ENCODE peak calls at places on chromosomes 16 and 17, in six cellular contexts. One of them, this sample, is unnamed.

GRCh38 chr16:49654425-49654824 is 201.5 kb downstream of the ZNF423 start:
- DNase-seq in SK-N-SH: no peak
- DNase-seq in MM.1S: no peak
- DNase-seq in PC-3: no peak
- DNase-seq in HCT116: no peak
- DNase-seq in GM23248: no peak
- DNase-seq in this sample: no peak

GRCh38 chr17:45096141-45096540 is 35.0 kb downstream of the NMT1 start:
- DNase-seq in SK-N-SH: no peak
- DNase-seq in MM.1S: no peak
- DNase-seq in GM23248: peak
- DNase-seq in HCT116: peak
- DNase-seq in PC-3: peak
- DNase-seq in this sample: peak

GRCh38 chr16:65318590-65319267 is 196.9 kb upstream of the CDH11 start:
- DNase-seq in HCT116: no peak
- DNase-seq in MM.1S: no peak
- DNase-seq in GM23248: no peak
- DNase-seq in PC-3: no peak
- DNase-seq in SK-N-SH: no peak
- DNase-seq in this sample: peak

GRCh38 chr17:40596261-40596919 is 31.1 kb upstream of the CCR7 start:
- DNase-seq in PC-3: no peak
- DNase-seq in HCT116: peak
- DNase-seq in MM.1S: no peak
- DNase-seq in GM23248: no peak
- DNase-seq in SK-N-SH: peak
- DNase-seq in this sample: no peak

GRCh38 chr16:65500007-65500406 is 378.1 kb upstream of the CDH11 start:
- DNase-seq in HCT116: no peak
- DNase-seq in MM.1S: no peak
- DNase-seq in PC-3: peak
- DNase-seq in GM23248: no peak
- DNase-seq in SK-N-SH: no peak
- DNase-seq in this sample: no peak

GRCh38 chr16:67528870-67529638 is 425 bp downstream of the RIPOR1 start:
- DNase-seq in PC-3: peak
- DNase-seq in HCT116: no peak
- DNase-seq in SK-N-SH: peak
- DNase-seq in GM23248: peak
- DNase-seq in MM.1S: no peak
- DNase-seq in this sample: peak

GRCh38 chr16:50388491-50388890 is 19.7 kb upstream of the BRD7 start:
- DNase-seq in MM.1S: no peak
- DNase-seq in GM23248: no peak
- DNase-seq in PC-3: no peak
- DNase-seq in HCT116: no peak
- DNase-seq in SK-N-SH: no peak
- DNase-seq in this sample: no peak

GRCh38 chr16:85774136-85774535 is 23.2 kb upstream of the C16orf74 start:
- DNase-seq in GM23248: no peak
- DNase-seq in MM.1S: no peak
- DNase-seq in SK-N-SH: no peak
- DNase-seq in PC-3: no peak
- DNase-seq in HCT116: no peak
- DNase-seq in this sample: no peak

GRCh38 chr16:31079342-31079944 is 5.2 kb downstream of the ZNF646 start:
- DNase-seq in SK-N-SH: no peak
- DNase-seq in PC-3: no peak
- DNase-seq in MM.1S: no peak
- DNase-seq in GM23248: no peak
- DNase-seq in HCT116: no peak
- DNase-seq in this sample: no peak

GRCh38 chr16:73058221-73058615 is 10.3 kb upstream of the ZFHX3 start:
- DNase-seq in SK-N-SH: peak
- DNase-seq in MM.1S: peak
- DNase-seq in GM23248: peak
- DNase-seq in HCT116: no peak
- DNase-seq in PC-3: no peak
- DNase-seq in this sample: no peak

GRCh38 chr17:13539421-13539820 is 62.3 kb downstream of the HS3ST3A1 start:
- DNase-seq in HCT116: no peak
- DNase-seq in GM23248: no peak
- DNase-seq in SK-N-SH: no peak
- DNase-seq in PC-3: no peak
- DNase-seq in MM.1S: no peak
- DNase-seq in this sample: no peak

GRCh38 chr16:14300631-14301149 is 229.6 kb downstream of the MRTFB start:
- DNase-seq in GM23248: peak
- DNase-seq in MM.1S: peak
- DNase-seq in HCT116: peak
- DNase-seq in PC-3: peak
- DNase-seq in SK-N-SH: peak
- DNase-seq in this sample: peak

GRCh38 chr16:50261707-50262235 is 4.6 kb upstream of the ADCY7 start:
- DNase-seq in HCT116: no peak
- DNase-seq in MM.1S: no peak
- DNase-seq in PC-3: no peak
- DNase-seq in GM23248: peak
- DNase-seq in SK-N-SH: no peak
- DNase-seq in this sample: no peak

GRCh38 chr17:19755821-19756510 is 7.9 kb upstream of the ALDH3A1 start:
- DNase-seq in HCT116: no peak
- DNase-seq in GM23248: no peak
- DNase-seq in PC-3: no peak
- DNase-seq in MM.1S: no peak
- DNase-seq in SK-N-SH: no peak
- DNase-seq in this sample: no peak

GRCh38 chr17:15091825-15092224 is 173.3 kb downstream of the PMP22 start:
- DNase-seq in HCT116: peak
- DNase-seq in SK-N-SH: no peak
- DNase-seq in PC-3: peak
- DNase-seq in MM.1S: no peak
- DNase-seq in GM23248: peak
- DNase-seq in this sample: peak

GRCh38 chr16:51638338-51639135 is 487.5 kb upstream of the SALL1 start:
- DNase-seq in SK-N-SH: no peak
- DNase-seq in HCT116: no peak
- DNase-seq in GM23248: peak
- DNase-seq in PC-3: no peak
- DNase-seq in MM.1S: no peak
- DNase-seq in this sample: no peak

GRCh38 chr16:47712276-47713224 is 251.4 kb downstream of the PHKB start:
- DNase-seq in HCT116: no peak
- DNase-seq in GM23248: no peak
- DNase-seq in MM.1S: no peak
- DNase-seq in SK-N-SH: peak
- DNase-seq in PC-3: peak
- DNase-seq in this sample: no peak

GRCh38 chr16:75120253-75120652 is 3.7 kb upstream of the LDHD start:
- DNase-seq in SK-N-SH: no peak
- DNase-seq in HCT116: no peak
- DNase-seq in MM.1S: no peak
- DNase-seq in PC-3: no peak
- DNase-seq in GM23248: no peak
- DNase-seq in this sample: no peak

GRCh38 chr16:22797551-22797950 is 16.4 kb upstream of the HS3ST2 start:
- DNase-seq in PC-3: peak
- DNase-seq in HCT116: no peak
- DNase-seq in SK-N-SH: no peak
- DNase-seq in MM.1S: no peak
- DNase-seq in GM23248: no peak
- DNase-seq in this sample: no peak

GRCh38 chr17:17001076-17001777 is 29.3 kb upstream of the TNFRSF13B start:
- DNase-seq in GM23248: no peak
- DNase-seq in HCT116: no peak
- DNase-seq in PC-3: no peak
- DNase-seq in MM.1S: no peak
- DNase-seq in SK-N-SH: no peak
- DNase-seq in this sample: no peak
- H3K4me3 ChIP-seq in GM23248: no peak
- H3K4me3 ChIP-seq in HCT116: no peak
- H3K4me3 ChIP-seq in PC-3: no peak
- H3K4me3 ChIP-seq in MM.1S: no peak
- H3K4me3 ChIP-seq in SK-N-SH: no peak
- H3K4me3 ChIP-seq in this sample: no peak

DNA sequence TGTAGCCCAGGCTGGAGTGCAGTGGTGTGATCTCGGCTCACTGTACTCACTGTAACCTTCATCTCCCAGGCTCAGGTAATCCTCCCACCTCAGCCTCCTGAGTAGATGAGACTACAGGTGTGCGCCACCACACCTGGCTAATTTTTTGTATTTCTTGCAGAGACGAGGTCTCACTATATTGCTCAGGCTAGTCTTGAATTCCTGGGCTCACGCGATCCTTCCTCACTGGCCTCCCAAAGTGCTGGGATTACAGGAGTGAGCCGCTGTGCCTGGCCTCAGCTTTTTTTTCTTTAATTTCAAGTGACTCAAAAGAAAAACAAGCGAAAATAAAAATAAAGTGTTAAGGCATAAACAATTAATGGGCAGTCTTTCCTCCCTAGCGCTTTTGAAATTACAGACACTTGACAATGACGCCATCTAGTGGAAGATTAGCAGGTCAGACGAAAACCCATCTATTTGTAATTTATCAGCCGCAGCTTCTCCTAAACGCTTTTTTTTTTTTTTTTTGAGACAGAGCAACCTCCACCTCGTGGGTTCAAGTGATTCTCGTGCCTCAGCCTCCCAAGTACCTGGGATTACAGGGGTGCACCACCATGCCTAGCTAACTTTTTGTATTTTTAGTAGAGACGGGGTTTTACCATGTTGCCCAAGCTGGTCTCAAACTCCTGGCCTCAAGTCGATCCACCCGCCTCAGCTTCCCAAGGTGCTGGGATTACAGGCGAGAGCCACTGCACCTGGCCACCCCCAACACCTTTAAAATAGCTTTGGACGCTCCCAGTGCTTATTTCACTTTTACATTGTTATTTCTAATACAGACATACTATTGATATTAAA is 28.1 kb upstream of the PECAM1 start:
- DNase-seq in MM.1S: peak
- DNase-seq in HCT116: peak
- DNase-seq in PC-3: peak
- DNase-seq in SK-N-SH: peak
- DNase-seq in GM23248: peak
- DNase-seq in this sample: peak
- TF ChIP-seq EZH2phosphoT487 in MM.1S: no peak
- TF ChIP-seq EZH2phosphoT487 in HCT116: no peak
- TF ChIP-seq EZH2phosphoT487 in PC-3: no peak
- TF ChIP-seq EZH2phosphoT487 in SK-N-SH: no peak
- TF ChIP-seq EZH2phosphoT487 in GM23248: no peak
- TF ChIP-seq EZH2phosphoT487 in this sample: no peak

DNA sequence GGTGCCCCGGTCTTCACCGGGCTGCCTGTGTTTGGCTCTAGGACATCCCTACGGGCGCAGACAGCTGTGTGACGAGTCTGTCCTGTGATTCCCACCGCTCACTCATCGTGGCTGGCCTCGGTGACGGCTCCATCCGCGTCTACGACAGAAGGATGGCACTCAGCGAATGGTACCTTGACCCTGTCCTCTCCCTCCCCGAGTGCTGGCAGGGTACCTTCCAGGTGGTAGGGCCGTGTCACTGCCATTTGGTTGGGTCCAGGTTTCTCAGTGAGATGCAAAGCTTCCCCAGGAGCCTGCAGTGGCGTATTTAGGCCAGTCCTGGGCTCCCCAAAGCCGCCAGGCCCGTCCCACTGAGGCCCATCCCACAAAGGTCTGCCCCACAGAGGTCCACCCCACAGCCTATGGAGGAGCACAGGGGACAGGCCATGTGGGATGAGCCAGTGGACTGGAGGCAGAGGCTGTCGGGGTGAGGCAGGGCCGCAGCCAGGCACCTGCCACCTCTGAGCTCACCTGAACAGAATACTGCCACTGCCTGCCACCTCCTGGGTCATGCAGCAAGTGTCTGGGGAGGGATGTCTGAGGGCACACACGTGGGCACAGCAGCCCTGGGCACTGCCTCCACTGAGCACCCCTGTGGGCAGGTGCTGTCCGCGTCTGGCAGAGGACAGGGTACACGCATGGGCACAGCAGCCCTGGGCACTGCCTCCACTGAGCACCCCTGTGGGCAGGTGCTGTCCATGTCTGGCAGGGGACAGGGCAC is 31.4 kb upstream of the CHMP6 start:
- DNase-seq in MM.1S: no peak
- DNase-seq in HCT116: no peak
- DNase-seq in SK-N-SH: no peak
- DNase-seq in GM23248: no peak
- DNase-seq in PC-3: no peak
- DNase-seq in this sample: no peak
- H3K9ac ChIP-seq in MM.1S: no peak
- H3K9ac ChIP-seq in HCT116: no peak
- H3K9ac ChIP-seq in SK-N-SH: no peak
- H3K9ac ChIP-seq in GM23248: no peak
- H3K9ac ChIP-seq in PC-3: no peak
- H3K9ac ChIP-seq in this sample: no peak

DNA sequence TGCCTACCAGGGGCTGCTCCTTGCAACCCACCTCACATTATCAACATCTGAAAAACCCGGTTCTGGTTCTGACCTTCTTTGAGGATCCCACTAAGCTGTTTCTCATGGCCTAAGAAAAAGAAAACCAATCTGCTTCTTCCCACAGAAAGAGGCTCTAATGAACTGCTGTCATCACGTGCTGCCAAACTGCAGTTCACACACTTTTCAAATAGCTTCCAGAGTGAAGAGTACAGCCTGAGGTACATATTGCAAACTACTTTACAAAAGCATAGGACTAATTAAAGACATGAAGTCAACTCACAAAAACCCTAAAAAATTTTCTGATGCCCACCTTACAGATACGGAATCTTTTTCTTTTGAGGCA is 36.7 kb downstream of the SMG6 start:
- DNase-seq in PC-3: no peak
- DNase-seq in MM.1S: no peak
- DNase-seq in SK-N-SH: no peak
- DNase-seq in HCT116: no peak
- DNase-seq in GM23248: no peak
- DNase-seq in this sample: no peak
- H3K4me3 ChIP-seq in PC-3: no peak
- H3K4me3 ChIP-seq in MM.1S: peak
- H3K4me3 ChIP-seq in SK-N-SH: no peak
- H3K4me3 ChIP-seq in HCT116: no peak
- H3K4me3 ChIP-seq in GM23248: no peak
- H3K4me3 ChIP-seq in this sample: no peak

GRCh38 chr17:60305141-60305540 is 86.8 kb downstream of the USP32 start:
- DNase-seq in HCT116: no peak
- DNase-seq in GM23248: no peak
- DNase-seq in SK-N-SH: no peak
- DNase-seq in MM.1S: peak
- DNase-seq in PC-3: no peak
- DNase-seq in this sample: no peak
- TF ChIP-seq EZH2phosphoT487 in HCT116: no peak
- TF ChIP-seq EZH2phosphoT487 in GM23248: no peak
- TF ChIP-seq EZH2phosphoT487 in SK-N-SH: no peak
- TF ChIP-seq EZH2phosphoT487 in MM.1S: no peak
- TF ChIP-seq EZH2phosphoT487 in PC-3: no peak
- TF ChIP-seq EZH2phosphoT487 in this sample: no peak

GRCh38 chr17:48111937-48112241 is 4.3 kb downstream of the SNX11 start:
- DNase-seq in GM23248: no peak
- DNase-seq in PC-3: no peak
- DNase-seq in MM.1S: no peak
- DNase-seq in SK-N-SH: no peak
- DNase-seq in HCT116: no peak
- DNase-seq in this sample: no peak
- H3K9ac ChIP-seq in GM23248: no peak
- H3K9ac ChIP-seq in PC-3: no peak
- H3K9ac ChIP-seq in MM.1S: no peak
- H3K9ac ChIP-seq in SK-N-SH: no peak
- H3K9ac ChIP-seq in HCT116: no peak
- H3K9ac ChIP-seq in this sample: no peak

GRCh38 chr17:48012151-48012520 is 25.5 kb downstream of the COPZ2 start:
- DNase-seq in HCT116: no peak
- DNase-seq in MM.1S: peak
- DNase-seq in GM23248: peak
- DNase-seq in PC-3: peak
- DNase-seq in SK-N-SH: peak
- DNase-seq in this sample: peak
- H3K4me3 ChIP-seq in HCT116: no peak
- H3K4me3 ChIP-seq in MM.1S: peak
- H3K4me3 ChIP-seq in GM23248: peak
- H3K4me3 ChIP-seq in PC-3: peak
- H3K4me3 ChIP-seq in SK-N-SH: peak
- H3K4me3 ChIP-seq in this sample: peak